ENCODE peak calls at places on chromosomes 12 and 14, in nine cellular contexts. S, F, K, H, B, C, R, Z and A are unnamed samples.

GRCh38 chr12:89636054-89636775 is 72.4 kb downstream of the ATP2B1 start:
- DNase-seq in B (no peak), H (no peak), F (no peak), K (no peak), R (no peak), C (no peak), S (no peak), Z (no peak), A (no peak)

GRCh38 chr14:64012003-64012402 is 159.2 kb downstream of the SYNE2 start:
- DNase-seq in C (no peak), K (no peak), S (no peak), F (no peak), B (no peak), Z (no peak), H (no peak), R (no peak), A (no peak)

GRCh38 chr12:76288218-76288617 is 60.0 kb downstream of the BBS10 start:
- DNase-seq in S (no peak), Z (no peak), F (no peak), R (no peak), H (no peak), K (no peak), B (no peak), C (no peak), A (no peak)

GRCh38 chr14:52464175-52464574 is 88.1 kb downstream of the TXNDC16 start:
- DNase-seq in K (no peak), F (no peak), B (no peak), Z (no peak), H (no peak), C (no peak), S (no peak), R (no peak), A (no peak)

GRCh38 chr14:24911324-24912095 is 138.4 kb downstream of the STXBP6 start:
- DNase-seq in C (no peak), R (no peak), B (peak), F (no peak), H (no peak), Z (peak), S (no peak), K (peak), A (no peak)

GRCh38 chr14:37094502-37094901 is 77.9 kb downstream of the SLC25A21 start:
- DNase-seq in H (no peak), R (no peak), Z (no peak), S (no peak), C (no peak), B (no peak), F (no peak), K (no peak), A (no peak)

GRCh38 chr12:72699362-72699761 is 427.2 kb downstream of the TRHDE start:
- DNase-seq in F (no peak), Z (no peak), C (no peak), H (no peak), B (peak), K (no peak), R (no peak), S (no peak), A (no peak)

GRCh38 chr12:105233045-105233905 is 2.7 kb downstream of the APPL2 start:
- DNase-seq in H (no peak), R (no peak), B (no peak), F (no peak), S (no peak), C (peak), K (no peak), Z (no peak), A (no peak)

GRCh38 chr14:95389471-95390011 is 69.8 kb upstream of the CLMN start:
- DNase-seq in C (peak), B (no peak), R (no peak), F (no peak), Z (no peak), S (no peak), K (peak), H (peak), A (no peak)

GRCh38 chr12:80692114-80692513 is 15.3 kb upstream of the MYF6 start:
- DNase-seq in Z (no peak), K (no peak), F (no peak), B (peak), H (no peak), R (peak), C (no peak), S (no peak), A (no peak)

GRCh38 chr14:65255583-65256443 is 153.5 kb upstream of the MAX start:
- DNase-seq in R (peak), K (no peak), H (peak), S (no peak), B (peak), F (peak), C (no peak), Z (no peak), A (no peak)

GRCh38 chr12:85923767-85924331 is 49.8 kb downstream of the NTS start:
- DNase-seq in K (peak), H (no peak), C (peak), S (no peak), R (no peak), B (peak), F (no peak), Z (no peak), A (no peak)

GRCh38 chr12:20572451-20572850 is 122.7 kb upstream of the SLCO1C1 start:
- DNase-seq in H (no peak), K (no peak), B (no peak), C (no peak), R (no peak), S (no peak), F (no peak), Z (no peak), A (no peak)

GRCh38 chr14:53793790-53794560 is 162.7 kb downstream of the BMP4 start:
- DNase-seq in F (peak), H (no peak), C (no peak), R (no peak), Z (no peak), B (no peak), K (no peak), S (no peak), A (peak)

GRCh38 chr14:106530423-106531107 is 1004.2 kb downstream of the TMEM121 start:
- DNase-seq in S (no peak), H (no peak), K (no peak), Z (no peak), C (no peak), R (no peak), F (no peak), B (peak), A (no peak)

GRCh38 chr12:20757-21156 is 45.8 kb upstream of the IQSEC3 start:
- DNase-seq in K (no peak), C (no peak), R (no peak), F (no peak), H (peak), B (no peak), S (no peak), Z (no peak), A (no peak)

GRCh38 chr12:107955966-107956643 is 173.0 kb upstream of the WSCD2 start:
- DNase-seq in B (no peak), Z (no peak), K (no peak), S (no peak), F (no peak), R (no peak), C (no peak), H (no peak), A (no peak)

GRCh38 chr12:113781415-113782198 is 184.5 kb downstream of the RBM19 start:
- DNase-seq in B (no peak), K (no peak), R (peak), H (no peak), F (no peak), Z (peak), C (no peak), S (no peak), A (no peak)

GRCh38 chr12:10119072-10119471 is 10.9 kb downstream of the CLEC7A start:
- DNase-seq in R (no peak), K (peak), B (no peak), Z (no peak), F (no peak), S (no peak), H (no peak), C (no peak), A (no peak)

GRCh38 chr12:111488271-111488670 is 82.5 kb downstream of the SH2B3 start:
- DNase-seq in H (no peak), Z (no peak), R (peak), C (no peak), K (no peak), S (no peak), F (no peak), B (no peak), A (no peak)

GRCh38 chr12:16076553-16076952 is 165.4 kb downstream of the DERA start:
- DNase-seq in S (no peak), B (peak), Z (peak), C (peak), R (peak), K (peak), H (no peak), F (peak), A (no peak)

GRCh38 chr12:69388371-69388770 is 28.8 kb downstream of the YEATS4 start:
- DNase-seq in Z (no peak), R (peak), C (no peak), B (peak), K (no peak), S (no peak), H (no peak), F (no peak), A (no peak)

GRCh38 chr12:96501139-96501741 is 11.9 kb downstream of the CFAP54 start:
- DNase-seq in S (no peak), B (peak), F (peak), K (no peak), Z (peak), R (no peak), C (peak), H (no peak), A (no peak)

GRCh38 chr12:51345681-51346080 is 798 bp downstream of the CELA1 start:
- DNase-seq in S (no peak), R (no peak), B (no peak), F (no peak), C (peak), Z (no peak), K (no peak), H (no peak), A (no peak)

GRCh38 chr14:105102361-105102760 is 37.1 kb upstream of the GPR132 start:
- DNase-seq in F (no peak), K (no peak), R (no peak), S (no peak), C (no peak), B (no peak), H (no peak), Z (no peak), A (no peak)

GRCh38 chr12:43586646-43587245 is 34.7 kb upstream of the ADAMTS20 start:
- DNase-seq in C (no peak), B (no peak), S (no peak), K (no peak), Z (no peak), R (peak), F (no peak), H (no peak), A (no peak)

GRCh38 chr12:5148880-5149279 is 105.2 kb downstream of the KCNA5 start:
- DNase-seq in F (no peak), S (no peak), B (no peak), H (no peak), R (no peak), K (no peak), Z (no peak), C (no peak), A (no peak)

GRCh38 chr12:12449533-12450025 is 92.7 kb downstream of the BORCS5 start:
- DNase-seq in S (no peak), H (no peak), F (peak), K (no peak), B (no peak), Z (peak), C (no peak), R (no peak), A (no peak)

GRCh38 chr14:55377236-55377635 is 34.4 kb downstream of the ATG14 start:
- DNase-seq in F (no peak), B (no peak), C (no peak), Z (no peak), S (no peak), K (no peak), H (no peak), R (no peak), A (no peak)